ENCODE peak calls at places on chromosomes 5 and 9, in eight cellular contexts. D is ovary, Q is suprapubic skin, B is K562, I is tibial nerve, H is transverse colon, L is upper lobe of left lung, T is sigmoid colon. A is an unnamed sample. For H3K36me3 and H3K27me3, the result is how much of the 10 kb centered on the place peaks cover.

GRCh38 chr9:77793909-77794308 is 145.8 kb upstream of the GNA14 start:
- DNase-seq in D (no peak), Q (no peak), B (no peak), I (no peak), H (no peak), L (no peak), T (no peak), A (no peak)

GRCh38 chr5:93721045-93721444 is 20.4 kb downstream of the POU5F2 start:
- DNase-seq in D (no peak), Q (no peak), B (no peak), I (no peak), H (no peak), L (no peak), T (no peak), A (no peak)

GRCh38 chr9:118563677-118564076 is 805.6 kb downstream of the BRINP1 start:
- DNase-seq in D (no peak), Q (no peak), B (no peak), I (no peak), H (no peak), L (no peak), T (no peak), A (no peak)

GRCh38 chr9:82490019-82490499 is 501.5 kb downstream of the SPATA31D1 start:
- DNase-seq in D (no peak), Q (no peak), B (no peak), I (no peak), H (no peak), L (no peak), T (no peak), A (no peak)

GRCh38 chr5:3828761-3829160 is 233.1 kb downstream of the IRX1 start:
- DNase-seq in D (no peak), Q (no peak), B (peak), I (no peak), H (no peak), L (no peak), T (no peak), A (no peak)

GRCh38 chr5:146878471-146879172 is at the start of gene PPP2R2B:
- DNase-seq in D (no peak), Q (peak), B (no peak), I (no peak), H (peak), L (no peak), T (peak), A (peak)

GRCh38 chr5:79284852-79285251 is 48.9 kb downstream of the JMY start:
- DNase-seq in D (no peak), Q (no peak), B (no peak), I (no peak), H (no peak), L (no peak), T (no peak), A (no peak)

GRCh38 chr9:36039696-36040095 is 3.0 kb downstream of the RECK start:
- DNase-seq in D (no peak), Q (no peak), B (no peak), I (no peak), H (no peak), L (no peak), T (no peak), A (no peak)

GRCh38 chr5:96935556-96936430 is at the start of gene LNPEP:
- DNase-seq in D (peak), Q (peak), B (peak), I (peak), H (peak), L (peak), T (peak), A (peak)

GRCh38 chr5:117359895-117360294 is 785.3 kb upstream of the SEMA6A start:
- DNase-seq in D (no peak), Q (no peak), B (no peak), I (no peak), H (no peak), L (no peak), T (no peak), A (no peak)

GRCh38 chr5:112691758-112692157 is 45.9 kb upstream of the APC start:
- DNase-seq in D (no peak), Q (no peak), B (peak), I (no peak), H (no peak), L (no peak), T (no peak), A (no peak)

GRCh38 chr5:152568101-152568500 is 163.0 kb upstream of the NMUR2 start:
- DNase-seq in D (no peak), Q (no peak), B (no peak), I (no peak), H (no peak), L (no peak), T (no peak), A (no peak)

GRCh38 chr9:89515416-89515815 is 17.5 kb upstream of the SEMA4D start:
- DNase-seq in D (no peak), Q (no peak), B (no peak), I (no peak), H (no peak), L (no peak), T (no peak), A (no peak)

GRCh38 chr5:134026521-134027202 is 21.9 kb upstream of the VDAC1 start:
- DNase-seq in D (no peak), Q (no peak), B (peak), I (no peak), H (peak), L (peak), T (no peak), A (peak)

GRCh38 chr9:134872482-134873231 is 8.0 kb upstream of the FCN2 start:
- DNase-seq in D (peak), Q (no peak), B (peak), I (no peak), H (no peak), L (no peak), T (no peak), A (no peak)

GRCh38 chr9:134642385-134643181 is 980 bp downstream of the COL5A1 start:
- DNase-seq in D (peak), Q (peak), B (no peak), I (peak), H (peak), L (no peak), T (peak), A (peak)

GRCh38 chr5:176848651-176849050 is 38.3 kb downstream of the UNC5A start:
- DNase-seq in D (no peak), Q (no peak), B (no peak), I (no peak), H (no peak), L (no peak), T (no peak), A (no peak)

GRCh38 chr9:35675732-35676392 is 2.1 kb downstream of the CA9 start:
- DNase-seq in D (peak), Q (no peak), B (no peak), I (no peak), H (peak), L (no peak), T (no peak), A (peak)

GRCh38 chr9:136972335-136972734 is 5.0 kb upstream of the PTGDS start:
- DNase-seq in D (no peak), Q (no peak), B (no peak), I (no peak), H (no peak), L (no peak), T (no peak), A (no peak)

GRCh38 chr9:83304686-83305085 is 233.5 kb downstream of the FRMD3 start:
- DNase-seq in D (peak), Q (peak), B (no peak), I (peak), H (peak), L (peak), T (peak), A (peak)

GRCh38 chr5:138569759-138570158 is 5.4 kb downstream of the HSPA9 start:
- DNase-seq in D (no peak), Q (no peak), B (no peak), I (no peak), H (no peak), L (no peak), T (no peak), A (no peak)

GRCh38 chr5:138565100-138565821 is 9.9 kb downstream of the HSPA9 start:
- DNase-seq in D (no peak), Q (no peak), B (no peak), I (no peak), H (no peak), L (no peak), T (no peak), A (no peak)

GRCh38 chr5:138568061-138568824 is 7.0 kb downstream of the HSPA9 start:
- DNase-seq in D (no peak), Q (no peak), B (no peak), I (no peak), H (no peak), L (no peak), T (no peak), A (no peak)

GRCh38 chr5:138564242-138564641 is 11.0 kb downstream of the HSPA9 start:
- DNase-seq in D (no peak), Q (no peak), B (no peak), I (no peak), H (no peak), L (no peak), T (no peak), A (no peak)

DNA sequence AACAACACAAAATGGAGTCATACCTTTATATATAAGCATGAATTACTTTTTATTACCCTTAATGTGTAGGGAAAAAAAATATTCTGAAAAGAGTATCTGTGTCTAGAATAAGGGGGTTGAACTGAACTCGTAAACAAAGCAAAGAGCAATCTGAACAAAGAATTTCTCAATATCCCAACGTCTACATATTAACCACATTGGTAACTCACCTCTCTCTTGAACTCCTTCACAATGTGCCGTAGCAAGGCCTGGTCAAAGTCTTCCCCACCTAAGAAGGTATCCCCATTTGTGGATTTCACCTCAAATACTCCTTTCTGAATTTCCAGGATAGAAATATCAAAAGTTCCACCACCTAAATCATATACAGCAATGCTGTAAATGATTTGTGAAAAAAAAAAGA is 8.4 kb downstream of the HSPA9 start:
- DNase-seq in D (no peak), Q (no peak), B (no peak), I (no peak), H (no peak), L (no peak), T (no peak), A (no peak)
- H3K36me3 ChIP-seq in D (under half), Q (half or more), B (half or more), I (half or more), H (under half), L (half or more), T (half or more), A (half or more)

GRCh38 chr5:77211013-77211690 is 672 bp downstream of the PDE8B start:
- DNase-seq in D (no peak), Q (no peak), B (no peak), I (no peak), H (no peak), L (peak), T (no peak), A (no peak)
- H3K27me3 ChIP-seq in D (under half), Q (under half), B (under half), I (under half), H (half or more), L (under half), T (under half), A (under half)

GRCh38 chr9:129812385-129812784 is 9.4 kb downstream of the TOR1B start:
- DNase-seq in D (no peak), Q (no peak), B (no peak), I (no peak), H (peak), L (no peak), T (no peak), A (no peak)

GRCh38 chr9:129810116-129810515 is 7.1 kb downstream of the TOR1B start:
- DNase-seq in D (no peak), Q (no peak), B (no peak), I (no peak), H (no peak), L (no peak), T (no peak), A (no peak)

GRCh38 chr9:129811967-129812363 is 9.0 kb downstream of the TOR1B start:
- DNase-seq in D (no peak), Q (no peak), B (no peak), I (no peak), H (no peak), L (no peak), T (no peak), A (no peak)

GRCh38 chr9:129809346-129809745 is 6.4 kb downstream of the TOR1B start:
- DNase-seq in D (no peak), Q (no peak), B (no peak), I (no peak), H (no peak), L (no peak), T (no peak), A (no peak)

DNA sequence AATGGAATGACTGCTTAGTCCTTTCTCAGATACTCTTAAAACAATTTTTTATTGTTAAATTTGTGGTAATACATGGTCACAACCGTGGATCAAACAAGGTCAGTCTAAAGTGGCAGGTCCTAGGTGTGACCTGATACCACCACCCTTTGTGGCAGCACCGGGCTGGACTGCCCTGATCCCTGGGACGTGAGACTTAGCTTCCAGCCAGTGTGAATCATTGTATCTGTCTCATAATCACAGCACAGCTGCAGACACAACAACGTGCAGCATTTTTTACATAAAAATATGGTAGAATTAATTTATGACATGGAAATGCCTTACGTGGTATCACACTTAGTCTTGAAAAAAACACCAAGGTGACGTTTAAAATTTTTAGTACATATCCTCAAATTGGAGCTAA is 7.8 kb downstream of the TOR1B start:
- DNase-seq in D (no peak), Q (no peak), B (no peak), I (no peak), H (no peak), L (no peak), T (no peak), A (no peak)
- TF ChIP-seq EP300 in D (no peak), Q (no peak), B (no peak), I (no peak), H (no peak), L (no peak), T (no peak), A (no peak)

DNA sequence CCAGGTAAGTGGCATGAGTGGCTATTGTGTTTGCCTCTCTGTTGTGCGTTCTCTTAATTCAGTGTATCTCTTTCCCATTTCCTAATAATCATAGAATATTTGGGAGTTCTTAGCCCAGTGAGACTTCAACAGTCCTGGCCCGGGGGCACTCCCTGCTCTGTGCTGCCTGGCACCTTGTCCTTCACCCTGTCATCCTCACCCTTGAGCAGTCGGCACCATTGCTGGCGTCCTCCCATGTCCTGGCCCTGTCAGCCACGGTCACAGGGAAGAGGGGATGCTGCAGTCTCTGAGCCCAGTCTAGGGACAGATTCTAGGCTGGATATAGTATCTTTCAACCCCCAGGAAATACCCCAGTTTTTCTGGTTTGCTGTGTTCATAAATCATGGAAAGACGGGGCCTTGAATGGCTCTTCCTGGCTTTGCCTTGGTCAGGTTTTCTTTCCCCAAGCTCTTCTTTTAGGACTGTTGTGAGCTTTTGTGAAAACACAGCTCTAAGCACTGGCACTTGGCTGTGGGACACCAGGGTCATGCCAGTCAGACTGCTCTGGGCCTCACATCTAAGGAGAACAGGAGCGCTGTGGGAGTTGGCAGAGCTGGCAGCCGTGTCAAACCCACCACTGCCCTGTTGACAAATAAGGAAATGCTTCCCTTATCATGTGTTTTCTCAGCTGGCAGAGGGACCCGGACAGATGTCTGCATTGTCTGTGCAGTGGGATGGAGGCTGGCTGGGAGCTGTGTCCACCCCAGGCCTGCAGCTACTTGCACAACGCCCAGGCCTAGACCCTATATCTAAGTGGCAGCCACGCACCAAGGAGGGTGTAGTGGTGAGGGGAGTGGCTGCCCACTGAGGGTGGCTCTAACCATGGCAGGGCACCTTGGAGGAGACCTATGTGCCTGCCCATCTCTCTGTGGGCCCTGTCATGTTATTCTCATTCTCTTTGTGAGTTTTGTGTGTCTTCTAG is 378.6 kb downstream of the ICE1 start:
- DNase-seq in D (no peak), Q (no peak), B (no peak), I (no peak), H (no peak), L (no peak), T (no peak), A (no peak)
- H3K36me3 ChIP-seq in D (under half), Q (under half), B (under half), I (under half), H (under half), L (under half), T (under half), A (under half)

GRCh38 chr9:130972957-130973685 is 34.1 kb upstream of the FIBCD1 start:
- DNase-seq in D (no peak), Q (no peak), B (no peak), I (no peak), H (no peak), L (no peak), T (no peak), A (no peak)

GRCh38 chr9:130970855-130971254 is 31.8 kb upstream of the FIBCD1 start:
- DNase-seq in D (no peak), Q (no peak), B (no peak), I (no peak), H (no peak), L (no peak), T (no peak), A (no peak)

GRCh38 chr9:130972277-130972956 is 33.4 kb upstream of the FIBCD1 start:
- DNase-seq in D (no peak), Q (no peak), B (no peak), I (no peak), H (no peak), L (no peak), T (no peak), A (no peak)

GRCh38 chr9:130970052-130970451 is 31.0 kb upstream of the FIBCD1 start:
- DNase-seq in D (no peak), Q (no peak), B (peak), I (no peak), H (no peak), L (no peak), T (no peak), A (no peak)

GRCh38 chr9:130971294-130971849 is 32.3 kb upstream of the FIBCD1 start:
- DNase-seq in D (no peak), Q (no peak), B (no peak), I (no peak), H (no peak), L (no peak), T (no peak), A (no peak)
- H3K27me3 ChIP-seq in D (under half), Q (under half), B (half or more), I (under half), H (under half), L (under half), T (under half), A (under half)

GRCh38 chr9:8514760-8515159 is 715.2 kb upstream of the DMAC1 start:
- DNase-seq in D (no peak), Q (no peak), B (no peak), I (no peak), H (no peak), L (no peak), T (no peak), A (no peak)
- TF ChIP-seq EP300 in D (no peak), Q (no peak), B (no peak), I (no peak), H (no peak), L (no peak), T (no peak), A (no peak)

GRCh38 chr5:171861383-171861782 is 75.8 kb downstream of the SMIM23 start:
- DNase-seq in D (no peak), Q (no peak), B (no peak), I (no peak), H (no peak), L (no peak), T (no peak), A (no peak)

GRCh38 chr5:171867786-171868185 is 82.2 kb downstream of the SMIM23 start:
- DNase-seq in D (no peak), Q (no peak), B (no peak), I (no peak), H (no peak), L (no peak), T (no peak), A (no peak)

GRCh38 chr5:171865431-171865830 is 79.8 kb downstream of the SMIM23 start:
- DNase-seq in D (no peak), Q (no peak), B (no peak), I (no peak), H (no peak), L (no peak), T (no peak), A (no peak)

GRCh38 chr5:171862624-171863023 is 77.0 kb downstream of the SMIM23 start:
- DNase-seq in D (no peak), Q (no peak), B (no peak), I (no peak), H (no peak), L (no peak), T (no peak), A (no peak)

DNA sequence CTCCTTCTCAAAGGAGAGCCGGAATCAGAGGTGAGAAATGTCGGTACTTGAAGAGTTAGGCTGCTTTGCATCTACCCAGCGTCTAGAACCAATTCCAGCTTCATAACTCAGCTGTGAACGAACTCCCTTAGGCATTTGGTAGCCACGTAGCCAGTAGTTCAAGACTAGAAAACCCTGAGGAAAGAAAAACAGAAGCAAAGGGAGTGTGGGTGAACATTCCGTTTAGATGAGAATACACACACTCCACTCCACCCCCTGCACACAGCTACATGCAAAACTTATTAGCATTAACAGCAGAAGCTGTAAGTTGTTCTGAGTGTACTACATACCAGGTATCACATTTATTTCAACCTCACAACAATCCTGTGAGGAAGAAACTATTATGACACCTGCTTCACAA is 78.3 kb downstream of the SMIM23 start:
- DNase-seq in D (no peak), Q (no peak), B (no peak), I (no peak), H (no peak), L (no peak), T (no peak), A (no peak)
- H3K36me3 ChIP-seq in D (under half), Q (under half), B (under half), I (under half), H (under half), L (under half), T (under half), A (half or more)

GRCh38 chr5:1390333-1390732 is 45.4 kb upstream of the CLPTM1L start:
- DNase-seq in D (no peak), Q (no peak), B (no peak), I (no peak), H (no peak), L (no peak), T (no peak), A (no peak)
- H3K27me3 ChIP-seq in D (under half), Q (half or more), B (under half), I (under half), H (under half), L (under half), T (half or more), A (under half)

GRCh38 chr5:32222723-32223470 is 48.8 kb upstream of the GOLPH3 start:
- DNase-seq in D (no peak), Q (no peak), B (no peak), I (no peak), H (no peak), L (no peak), T (no peak), A (no peak)
- TF ChIP-seq EP300 in D (no peak), Q (no peak), B (no peak), I (no peak), H (no peak), L (no peak), T (no peak), A (no peak)

GRCh38 chr5:139314276-139314675 is 20.7 kb downstream of the MATR3 start:
- DNase-seq in D (no peak), Q (no peak), B (no peak), I (no peak), H (no peak), L (no peak), T (no peak), A (no peak)
- H3K36me3 ChIP-seq in D (under half), Q (under half), B (half or more), I (under half), H (under half), L (under half), T (under half), A (under half)

A was measured in stomach.